ENCODE peak calls at places on chromosomes 16 and 17, in six cellular contexts. Y is IMR-90, E is left ventricle myocardium inferior, O is mesenchymal stem cell, L is NCI-H1105, P is endothelial cell. Q is an unnamed sample.

GRCh38 chr16:35906440-35906839 is 2447.0 kb downstream of the TP53TG3F start:
- DNase-seq in Y (no peak), E (no peak), O (no peak), L (no peak), P (no peak), Q (no peak)

GRCh38 chr17:73109603-73110002 is 17.1 kb upstream of the SLC39A11 start:
- DNase-seq in Y (no peak), E (no peak), O (no peak), L (no peak), P (no peak), Q (no peak)

GRCh38 chr17:75643033-75644017 is 10.1 kb downstream of the SMIM5 start:
- DNase-seq in Y (no peak), E (no peak), O (no peak), L (no peak), P (no peak), Q (no peak)

GRCh38 chr17:79747508-79748295 is 17.0 kb downstream of the ENPP7 start:
- DNase-seq in Y (no peak), E (no peak), O (no peak), L (peak; percentile 59), P (no peak), Q (no peak)

GRCh38 chr16:89037261-89038152 is 56.1 kb upstream of the ACSF3 start:
- DNase-seq in Y (peak; percentile 20), E (no peak), O (peak; percentile 18), L (no peak), P (peak; percentile 83), Q (no peak)

GRCh38 chr17:27247071-27247957 is 46.6 kb upstream of the WSB1 start:
- DNase-seq in Y (peak; percentile 85), E (peak; percentile 61), O (peak; percentile 74), L (peak; percentile 36), P (no peak), Q (peak; percentile 60)

GRCh38 chr16:29898135-29898534 is 1.2 kb downstream of the SEZ6L2 start:
- DNase-seq in Y (no peak), E (no peak), O (no peak), L (no peak), P (no peak), Q (no peak)

GRCh38 chr17:75832164-75832651 is 12.0 kb downstream of the UNC13D start:
- DNase-seq in Y (peak; percentile 85), E (no peak), O (peak; percentile 86), L (no peak), P (no peak), Q (no peak)

Q was measured in NCI-H510A.